ENCODE peak calls at places on chromosomes 6 and 20, in four cellular contexts. H is central memory CD8-positive, alpha-beta T cell; V is activated B cell treated with CpG ODN at 0.5 μM for 24 hours; K is Right ventricle myocardium superior. Q is an unnamed sample.
A peak's percentile ranks its signal among the peaks of the same experiment; 100 is the strongest.

GRCh38 chr20:1557605-1558004 is at the start of gene SIRPD:
- ATAC-seq in K (no peak), H (no peak), V (no peak), Q (no peak)

GRCh38 chr6:163996491-163996890 is 582.0 kb downstream of the QKI start:
- ATAC-seq in H (no peak), V (no peak), K (no peak), Q (no peak)

GRCh38 chr20:23284009-23284408 is 66.6 kb upstream of the NXT1 start:
- ATAC-seq in H (no peak), K (no peak), V (no peak), Q (no peak)

GRCh38 chr20:58600756-58601155 is 50.3 kb upstream of the STX16 start:
- ATAC-seq in V (no peak), K (no peak), H (no peak), Q (no peak)

GRCh38 chr6:10383312-10384063 is 31.4 kb downstream of the TFAP2A start:
- ATAC-seq in K (no peak), H (no peak), V (no peak), Q (no peak)

GRCh38 chr6:131745476-131745875 is 34.7 kb upstream of the CTAGE9 start:
- ATAC-seq in K (no peak), V (no peak), H (no peak), Q (no peak)

GRCh38 chr20:38050691-38051090 is 17.1 kb downstream of the RPRD1B start:
- ATAC-seq in V (no peak), H (no peak), K (no peak), Q (peak; percentile 81)

GRCh38 chr20:53652090-53652858 is 58.6 kb upstream of the ZNF217 start:
- ATAC-seq in K (peak; percentile 70), H (peak; percentile 75), V (peak; percentile 43), Q (peak; percentile 67)

GRCh38 chr6:106162926-106163325 is 76.8 kb downstream of the PRDM1 start:
- ATAC-seq in K (no peak), V (no peak), H (no peak), Q (no peak)

GRCh38 chr6:30781697-30782424 is 37.5 kb upstream of the IER3 start:
- ATAC-seq in K (peak; percentile 84), H (no peak), V (peak; percentile 40), Q (no peak)

GRCh38 chr6:7997311-7997710 is 66.9 kb downstream of the BLOC1S5 start:
- ATAC-seq in V (no peak), H (no peak), K (no peak), Q (no peak)

GRCh38 chr6:28906674-28907073 is 17.1 kb downstream of the TRIM27 start:
- ATAC-seq in H (no peak), V (no peak), K (no peak), Q (no peak)

GRCh38 chr6:63571382-63571882 is 848 bp upstream of the LOC128125822 start:
- ATAC-seq in H (no peak), V (no peak), K (no peak), Q (no peak)

GRCh38 chr20:43365691-43366090 is 92.0 kb upstream of the SRSF6 start:
- ATAC-seq in V (no peak), H (no peak), K (no peak), Q (no peak)

GRCh38 chr20:46999821-47000465 is 105.3 kb downstream of the EYA2 start:
- ATAC-seq in K (no peak), V (no peak), H (no peak), Q (no peak)

GRCh38 chr6:53214172-53214571 is 65.5 kb upstream of the GCM1 start:
- ATAC-seq in V (no peak), H (no peak), K (no peak), Q (no peak)

GRCh38 chr6:22024973-22025467 is 271.8 kb downstream of the PRL start:
- ATAC-seq in H (no peak), V (no peak), K (no peak), Q (no peak)

GRCh38 chr6:89239338-89239737 is 22.2 kb upstream of the GABRR1 start:
- ATAC-seq in H (peak; percentile 76), V (no peak), K (no peak), Q (peak; percentile 52)

GRCh38 chr6:103750603-103751002 is 1109.1 kb downstream of the HACE1 start:
- ATAC-seq in V (no peak), H (no peak), K (no peak), Q (no peak)

GRCh38 chr20:22966787-22967464 is 68.2 kb upstream of the SSTR4 start:
- ATAC-seq in H (no peak), K (no peak), V (no peak), Q (no peak)

GRCh38 chr6:99282479-99283062 is 66.9 kb downstream of the FAXC start:
- ATAC-seq in K (no peak), H (no peak), V (no peak), Q (no peak)

GRCh38 chr6:64622944-64623343 is 987.3 kb downstream of the PHF3 start:
- ATAC-seq in V (no peak), K (no peak), H (no peak), Q (no peak)

GRCh38 chr6:73565767-73566485 is 45.1 kb upstream of the EEF1A1 start:
- ATAC-seq in K (no peak), V (no peak), H (no peak), Q (no peak)

GRCh38 chr6:140434761-140435160 is 1060.3 kb upstream of the CITED2 start:
- ATAC-seq in K (no peak), H (no peak), V (no peak), Q (no peak)

GRCh38 chr6:108020438-108021116 is 54.0 kb downstream of the OSTM1 start:
- ATAC-seq in V (no peak), K (no peak), H (no peak), Q (no peak)

GRCh38 chr20:63830821-63831593 is at the start of gene ZBTB46:
- ATAC-seq in H (no peak), V (peak; percentile 84), K (peak; percentile 31), Q (peak; percentile 60)

GRCh38 chr20:49669601-49670189 is 44.0 kb downstream of the B4GALT5 start:
- ATAC-seq in K (no peak), V (peak; percentile 68), H (peak; percentile 44), Q (peak; percentile 76)

GRCh38 chr6:135094403-135094821 is 39.8 kb upstream of the HBS1L start:
- ATAC-seq in K (no peak), V (peak; percentile 50), H (peak; percentile 79), Q (peak; percentile 85)

GRCh38 chr6:159837141-159837490 is 37.0 kb downstream of the PNLDC1 start:
- ATAC-seq in V (no peak), K (peak; percentile 50), H (no peak), Q (no peak)

GRCh38 chr6:3157151-3157933 is at the start of gene TUBB2A:
- ATAC-seq in H (peak; percentile 52), V (peak; percentile 89), K (peak; percentile 92), Q (peak; percentile 78)

GRCh38 chr20:36866681-36867485 is 9.1 kb upstream of the TLDC2 start:
- ATAC-seq in K (no peak), H (no peak), V (no peak), Q (no peak)